ENCODE peak calls at places on chromosome 12, in eight cellular contexts. N is NCI-H1092, P is brain microvascular endothelial cell, J is HFF-Myc, X is GM03348, F is mesothelial cell of epicardium, H is Caki2, R is omental fat pad. A is an unnamed sample.

GRCh38 chr12:593396-593976 is 69.8 kb downstream of the NINJ2 start:
- DNase-seq in R (no peak), F (no peak), J (no peak), X (no peak), N (no peak), P (no peak), H (no peak), A (no peak)

GRCh38 chr12:62767946-62768345 is 167.0 kb downstream of the PPM1H start:
- DNase-seq in R (no peak), H (no peak), J (no peak), X (no peak), N (no peak), P (no peak), F (no peak), A (no peak)

GRCh38 chr12:121513464-121514183 is 67.2 kb downstream of the KDM2B start:
- DNase-seq in F (no peak), J (no peak), X (no peak), P (no peak), R (peak), N (no peak), H (peak), A (peak)

GRCh38 chr12:120468846-120469449 is 600 bp downstream of the SRSF9 start:
- DNase-seq in H (no peak), F (peak), R (peak), X (peak), J (no peak), N (no peak), P (peak), A (no peak)

GRCh38 chr12:120361506-120362208 is 7.3 kb downstream of the MSI1 start:
- DNase-seq in J (peak), P (peak), H (no peak), R (no peak), N (peak), F (peak), X (peak), A (no peak)

GRCh38 chr12:109807954-109808353 is 25.2 kb downstream of the TRPV4 start:
- DNase-seq in R (no peak), P (no peak), X (no peak), J (no peak), N (no peak), F (no peak), H (no peak), A (no peak)

GRCh38 chr12:64714551-64714968 is 44.6 kb downstream of the GNS start:
- DNase-seq in P (no peak), N (no peak), J (no peak), R (no peak), H (no peak), X (no peak), F (no peak), A (no peak)

GRCh38 chr12:16350682-16351081 is 3.2 kb downstream of the MGST1 start:
- DNase-seq in P (peak), J (peak), F (no peak), X (peak), H (peak), R (no peak), N (no peak), A (peak)

GRCh38 chr12:84191779-84192178 is 720.8 kb downstream of the SLC6A15 start:
- DNase-seq in R (no peak), F (no peak), X (no peak), P (no peak), H (no peak), J (no peak), N (no peak), A (no peak)

GRCh38 chr12:109759595-109759994 is 46.0 kb downstream of the FAM222A start:
- DNase-seq in J (no peak), N (no peak), X (no peak), P (no peak), F (no peak), R (no peak), H (no peak), A (no peak)

GRCh38 chr12:45327823-45328383 is 112.0 kb downstream of the ANO6 start:
- DNase-seq in F (no peak), X (no peak), P (peak), H (no peak), J (no peak), R (no peak), N (no peak), A (no peak)

GRCh38 chr12:60194682-60195081 is 598.9 kb downstream of the SLC16A7 start:
- DNase-seq in F (no peak), J (no peak), X (peak), H (no peak), P (no peak), R (no peak), N (no peak), A (peak)

GRCh38 chr12:97131220-97131981 is 224.3 kb downstream of the NEDD1 start:
- DNase-seq in F (no peak), R (no peak), P (no peak), H (no peak), X (no peak), N (no peak), J (no peak), A (no peak)

GRCh38 chr12:3557136-3557697 is 66.2 kb downstream of the PRMT8 start:
- DNase-seq in X (no peak), J (no peak), N (no peak), F (no peak), H (no peak), R (no peak), P (no peak), A (no peak)

GRCh38 chr12:116880213-116880816 is 926 bp downstream of the HRK start:
- DNase-seq in P (no peak), F (no peak), X (no peak), H (no peak), R (no peak), N (no peak), J (no peak), A (no peak)

GRCh38 chr12:50862316-50862715 is 19.6 kb downstream of the TMPRSS12 start:
- DNase-seq in R (no peak), J (peak), N (no peak), H (peak), P (peak), X (peak), F (no peak), A (peak)

GRCh38 chr12:71755146-71755892 is 656 bp downstream of the RAB21 start:
- DNase-seq in N (no peak), F (no peak), P (peak), H (peak), J (no peak), X (peak), R (no peak), A (peak)

GRCh38 chr12:67299936-67300335 is 30.8 kb downstream of the CAND1 start:
- DNase-seq in N (no peak), P (no peak), F (no peak), X (no peak), R (no peak), J (no peak), H (no peak), A (no peak)

GRCh38 chr12:132403636-132404434 is 74.4 kb upstream of the GALNT9 start:
- DNase-seq in X (no peak), R (no peak), F (no peak), P (no peak), J (no peak), H (no peak), N (no peak), A (no peak)